ENCODE peak calls at places on chromosome 22, in ten cellular contexts. Z is osteoblast, B is sigmoid colon, N is GM23248, E is adrenal gland, A is uterus, O is PC-3, X is neuronal stem cell, J is OCI-LY7, H is thoracic aorta. F is an unnamed sample. For H3K9me3, the result is how much of the 10 kb centered on the place peaks cover.

GRCh38 chr22:44200855-44201550 is 20.3 kb downstream of the PARVG start:
- DNase-seq in Z (peak), B (peak), N (no peak), E (no peak), A (no peak), O (no peak), X (no peak), J (no peak), H (no peak), F (no peak)

GRCh38 chr22:32796865-32797573 is 4.5 kb upstream of the TIMP3 start:
- DNase-seq in Z (peak), B (peak), N (peak), E (peak), A (peak), O (peak), X (peak), J (peak), H (peak), F (peak)

GRCh38 chr22:44914026-44914721 is 95.6 kb downstream of the PHF21B start:
- DNase-seq in Z (peak), B (peak), N (no peak), E (no peak), A (no peak), O (no peak), X (no peak), J (no peak), H (no peak), F (no peak)

GRCh38 chr22:29994941-29995340 is 85.3 kb upstream of the HORMAD2 start:
- DNase-seq in Z (no peak), B (no peak), N (peak), E (no peak), A (no peak), O (peak), X (no peak), J (no peak), H (no peak), F (no peak)

GRCh38 chr22:39388261-39389011 is 11.1 kb upstream of the TAB1 start:
- DNase-seq in Z (peak), B (peak), N (peak), E (peak), A (peak), O (peak), X (peak), J (no peak), H (peak), F (peak)

GRCh38 chr22:19848298-19849224 is 6.1 kb downstream of the GNB1L start:
- DNase-seq in Z (peak), B (peak), N (peak), E (peak), A (no peak), O (peak), X (no peak), J (no peak), H (no peak), F (no peak)

GRCh38 chr22:20117656-20118571 is 888 bp upstream of the TRMT2A start:
- DNase-seq in Z (peak), B (no peak), N (peak), E (no peak), A (no peak), O (no peak), X (no peak), J (peak), H (no peak), F (no peak)

GRCh38 chr22:17955611-17956379 is 68.6 kb downstream of the MICAL3 start:
- DNase-seq in Z (no peak), B (peak), N (no peak), E (peak), A (no peak), O (no peak), X (no peak), J (no peak), H (no peak), F (no peak)

GRCh38 chr22:43207386-43207785 is 20.5 kb upstream of the TTLL12 start:
- DNase-seq in Z (no peak), B (no peak), N (no peak), E (no peak), A (no peak), O (no peak), X (no peak), J (no peak), H (no peak), F (peak)

GRCh38 chr22:17946691-17947367 is 77.5 kb downstream of the MICAL3 start:
- DNase-seq in Z (peak), B (peak), N (no peak), E (no peak), A (no peak), O (no peak), X (no peak), J (no peak), H (no peak), F (no peak)

GRCh38 chr22:40273319-40273718 is 73.0 kb upstream of the ADSL start:
- DNase-seq in Z (no peak), B (no peak), N (no peak), E (no peak), A (no peak), O (no peak), X (no peak), J (no peak), H (no peak), F (no peak)

GRCh38 chr22:42326786-42327185 is 56.3 kb upstream of the TCF20 start:
- DNase-seq in Z (no peak), B (no peak), N (no peak), E (peak), A (no peak), O (no peak), X (no peak), J (no peak), H (no peak), F (no peak)

GRCh38 chr22:42924436-42924835 is 67.4 kb upstream of the ARFGAP3 start:
- DNase-seq in Z (peak), B (peak), N (no peak), E (no peak), A (no peak), O (no peak), X (no peak), J (no peak), H (no peak), F (no peak)

GRCh38 chr22:39318507-39319283 is 728 bp downstream of the RPL3 start:
- DNase-seq in Z (no peak), B (no peak), N (peak), E (no peak), A (no peak), O (no peak), X (no peak), J (peak), H (no peak), F (no peak)

GRCh38 chr22:46237453-46238158 is 12.5 kb downstream of the CDPF1 start:
- DNase-seq in Z (no peak), B (no peak), N (no peak), E (no peak), A (no peak), O (no peak), X (no peak), J (no peak), H (no peak), F (peak)

GRCh38 chr22:25447689-25448434 is 116.6 kb upstream of the GRK3 start:
- DNase-seq in Z (peak), B (peak), N (peak), E (peak), A (peak), O (peak), X (peak), J (peak), H (peak), F (peak)

GRCh38 chr22:43818981-43819690 is 7.0 kb upstream of the EFCAB6 start:
- DNase-seq in Z (peak), B (no peak), N (no peak), E (no peak), A (no peak), O (no peak), X (no peak), J (no peak), H (no peak), F (peak)

GRCh38 chr22:35572552-35572951 is 31.9 kb downstream of the RASD2 start:
- DNase-seq in Z (no peak), B (no peak), N (no peak), E (no peak), A (no peak), O (no peak), X (no peak), J (no peak), H (no peak), F (no peak)

GRCh38 chr22:45469573-45470383 is 32.9 kb upstream of the FBLN1 start:
- DNase-seq in Z (no peak), B (peak), N (peak), E (no peak), A (no peak), O (peak), X (no peak), J (no peak), H (no peak), F (no peak)

GRCh38 chr22:32326647-32327046 is 31.0 kb upstream of the RFPL3 start:
- DNase-seq in Z (no peak), B (no peak), N (no peak), E (no peak), A (no peak), O (no peak), X (no peak), J (no peak), H (no peak), F (no peak)

GRCh38 chr22:18033204-18033998 is 9.0 kb upstream of the MICAL3 start:
- DNase-seq in Z (peak), B (no peak), N (peak), E (no peak), A (peak), O (peak), X (no peak), J (no peak), H (no peak), F (no peak)

GRCh38 chr22:20514658-20515406 is 7.4 kb downstream of the MED15 start:
- DNase-seq in Z (peak), B (no peak), N (peak), E (peak), A (peak), O (peak), X (no peak), J (no peak), H (no peak), F (no peak)

GRCh38 chr22:42880815-42881214 is 23.7 kb upstream of the ARFGAP3 start:
- DNase-seq in Z (peak), B (no peak), N (no peak), E (no peak), A (no peak), O (no peak), X (no peak), J (no peak), H (no peak), F (no peak)

GRCh38 chr22:17232406-17232805 is 13.2 kb upstream of the ADA2 start:
- DNase-seq in Z (peak), B (no peak), N (no peak), E (no peak), A (no peak), O (no peak), X (no peak), J (no peak), H (no peak), F (no peak)

GRCh38 chr22:36636916-36637315 is 66.6 kb downstream of the CACNG2 start:
- DNase-seq in Z (no peak), B (no peak), N (no peak), E (no peak), A (no peak), O (no peak), X (no peak), J (no peak), H (no peak), F (no peak)

GRCh38 chr22:44080936-44081853 is 57.1 kb downstream of the PARVB start:
- DNase-seq in Z (peak), B (peak), N (peak), E (peak), A (peak), O (peak), X (peak), J (peak), H (peak), F (peak)

GRCh38 chr22:36252754-36253522 is at the start of gene APOL1:
- DNase-seq in Z (no peak), B (peak), N (peak), E (peak), A (peak), O (no peak), X (no peak), J (peak), H (no peak), F (peak)

GRCh38 chr22:42194953-42195352 is 64.3 kb upstream of the CYP2D6 start:
- DNase-seq in Z (no peak), B (no peak), N (no peak), E (no peak), A (no peak), O (peak), X (no peak), J (no peak), H (no peak), F (no peak)

GRCh38 chr22:44622685-44623084 is 79.3 kb upstream of the PRR5 start:
- DNase-seq in Z (peak), B (no peak), N (no peak), E (no peak), A (no peak), O (no peak), X (no peak), J (no peak), H (no peak), F (no peak)

GRCh38 chr22:26597026-26597425 is 7.1 kb upstream of the TPST2 start:
- DNase-seq in Z (no peak), B (no peak), N (no peak), E (no peak), A (no peak), O (no peak), X (no peak), J (no peak), H (no peak), F (no peak)

GRCh38 chr22:36385491-36386350 is 2.0 kb downstream of the MYH9 start:
- DNase-seq in Z (peak), B (peak), N (peak), E (peak), A (peak), O (peak), X (no peak), J (peak), H (peak), F (no peak)

GRCh38 chr22:30202531-30203006 is 44.0 kb downstream of the LIF start:
- DNase-seq in Z (no peak), B (no peak), N (peak), E (no peak), A (peak), O (peak), X (no peak), J (no peak), H (no peak), F (no peak)

GRCh38 chr22:25930710-25931353 is 188.8 kb downstream of the MYO18B start:
- DNase-seq in Z (no peak), B (no peak), N (no peak), E (no peak), A (no peak), O (no peak), X (no peak), J (no peak), H (no peak), F (no peak)

GRCh38 chr22:32335471-32335870 is 22.2 kb upstream of the RFPL3 start:
- DNase-seq in Z (no peak), B (no peak), N (no peak), E (no peak), A (no peak), O (no peak), X (no peak), J (no peak), H (no peak), F (peak)

GRCh38 chr22:36081023-36081431 is 52.4 kb upstream of the RBFOX2 start:
- DNase-seq in Z (peak), B (peak), N (peak), E (peak), A (no peak), O (no peak), X (no peak), J (no peak), H (no peak), F (no peak)

GRCh38 chr22:38303974-38304373 is 13.3 kb downstream of the CSNK1E start:
- DNase-seq in Z (peak), B (no peak), N (peak), E (no peak), A (no peak), O (no peak), X (no peak), J (no peak), H (no peak), F (no peak)
- H3K4me3 ChIP-seq in Z (no peak), B (no peak), N (no peak), E (no peak), A (no peak), O (no peak), X (no peak), J (no peak), H (no peak), F (no peak)

DNA sequence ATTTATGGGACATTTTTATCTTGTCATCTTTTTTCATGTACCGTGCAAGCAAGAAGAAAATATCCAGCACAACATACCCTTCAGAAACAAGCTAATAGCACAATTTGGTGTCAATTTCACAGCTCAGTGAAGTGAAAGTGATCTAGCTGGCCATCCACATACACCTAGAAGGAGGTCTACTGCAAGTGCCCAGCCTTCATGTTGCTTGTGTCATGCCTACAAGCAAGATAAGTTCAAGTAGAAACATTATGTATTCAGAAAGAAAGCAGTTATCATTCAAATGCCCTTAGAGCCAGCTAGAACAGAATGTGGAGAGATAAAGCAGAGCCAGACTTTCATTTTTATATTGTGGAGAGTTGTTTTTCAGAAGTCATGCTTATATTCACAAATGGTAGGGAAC is 325.7 kb upstream of the PITPNB start:
- DNase-seq in Z (no peak), B (no peak), N (no peak), E (no peak), A (no peak), O (no peak), X (no peak), J (no peak), H (no peak), F (no peak)
- H3K27ac ChIP-seq in Z (no peak), B (no peak), N (peak), E (no peak), A (peak), O (no peak), X (no peak), J (no peak), H (no peak), F (peak)

GRCh38 chr22:49574861-49575702 is 252.6 kb downstream of the BRD1 start:
- DNase-seq in Z (peak), B (peak), N (no peak), E (no peak), A (no peak), O (no peak), X (no peak), J (no peak), H (no peak), F (no peak)

GRCh38 chr22:49575703-49576081 is 252.0 kb downstream of the BRD1 start:
- DNase-seq in Z (peak), B (peak), N (no peak), E (no peak), A (no peak), O (no peak), X (no peak), J (no peak), H (no peak), F (no peak)

GRCh38 chr22:49580024-49580423 is 247.6 kb downstream of the BRD1 start:
- DNase-seq in Z (peak), B (no peak), N (no peak), E (no peak), A (no peak), O (no peak), X (no peak), J (no peak), H (no peak), F (no peak)

GRCh38 chr22:49576241-49577141 is 251.2 kb downstream of the BRD1 start:
- DNase-seq in Z (peak), B (peak), N (no peak), E (no peak), A (no peak), O (no peak), X (no peak), J (no peak), H (no peak), F (no peak)

DNA sequence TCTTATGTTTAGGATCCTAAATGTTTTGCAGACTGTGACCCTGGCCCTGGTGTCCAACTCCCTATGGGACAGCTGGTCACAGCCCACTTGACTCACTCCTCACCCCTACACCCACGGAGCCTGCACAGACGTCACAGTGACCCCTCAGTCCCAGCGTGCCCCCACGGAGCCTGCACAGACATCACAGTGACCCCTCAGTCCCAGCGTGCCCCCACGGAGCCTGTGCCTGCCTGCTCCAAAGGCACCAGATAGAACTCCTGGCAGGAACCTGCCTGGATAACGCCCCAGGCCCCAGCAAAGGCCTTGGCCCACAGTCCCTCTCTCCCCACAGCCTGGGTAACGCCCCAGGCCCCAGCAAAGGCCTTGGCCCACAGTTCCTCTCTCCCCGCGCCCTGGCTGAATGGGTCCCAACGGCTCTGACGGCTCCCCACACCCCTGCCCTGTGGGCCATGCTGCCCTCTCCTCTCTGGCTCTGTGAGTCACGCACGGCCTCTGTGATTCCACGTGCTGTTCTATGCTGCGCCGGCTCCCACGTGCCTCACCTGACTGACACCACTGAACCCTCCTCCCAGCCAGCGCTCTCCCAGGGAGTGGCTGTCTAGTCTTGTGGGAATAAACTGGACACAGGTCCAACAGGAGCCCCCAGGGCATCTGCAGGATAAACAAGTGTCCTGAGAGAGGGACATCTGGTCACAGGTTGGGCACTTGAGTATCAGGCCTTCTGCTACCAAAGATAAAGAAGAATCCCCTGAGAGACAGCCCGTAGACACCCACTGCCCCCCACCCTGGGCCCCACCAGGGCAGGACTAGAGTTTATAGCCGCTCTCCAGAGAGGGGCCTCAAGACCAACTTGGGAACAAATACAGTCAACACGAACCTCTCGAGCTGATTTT is 250.3 kb downstream of the BRD1 start:
- DNase-seq in Z (peak), B (peak), N (no peak), E (no peak), A (no peak), O (no peak), X (no peak), J (no peak), H (no peak), F (peak)
- H3K9me3 ChIP-seq in Z (under half), B (under half), N (under half), E (under half), A (under half), O (under half), X (under half), J (under half), H (under half), F (under half)

GRCh38 chr22:37747715-37748100 is 50.9 kb downstream of the TRIOBP start:
- DNase-seq in Z (no peak), B (no peak), N (peak), E (no peak), A (no peak), O (no peak), X (no peak), J (no peak), H (no peak), F (peak)
- H3K4me3 ChIP-seq in Z (peak), B (peak), N (peak), E (no peak), A (peak), O (peak), X (peak), J (no peak), H (peak), F (peak)

DNA sequence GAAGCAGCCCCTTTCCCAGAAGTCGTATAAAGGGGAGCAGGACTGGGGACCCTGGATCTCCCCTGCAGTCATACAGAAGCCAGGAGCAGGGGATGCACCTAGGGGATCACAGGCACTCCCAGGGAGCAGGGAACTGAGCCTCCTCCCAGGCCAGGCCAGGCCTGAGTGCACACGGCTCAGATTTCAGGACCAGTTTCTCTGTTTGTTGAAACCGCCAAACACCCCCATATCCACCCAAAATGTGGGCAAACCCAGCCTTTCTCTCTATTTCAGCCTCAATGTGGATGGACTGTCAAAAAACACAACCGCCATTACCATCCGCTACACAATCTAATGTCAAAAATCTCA is 17.5 kb downstream of the MN1 start:
- DNase-seq in Z (no peak), B (no peak), N (peak), E (no peak), A (no peak), O (no peak), X (no peak), J (no peak), H (no peak), F (no peak)
- H3K27ac ChIP-seq in Z (no peak), B (peak), N (peak), E (no peak), A (no peak), O (no peak), X (peak), J (no peak), H (peak), F (no peak)

GRCh38 chr22:47245786-47246185 is 483.3 kb downstream of the TBC1D22A start:
- DNase-seq in Z (no peak), B (no peak), N (no peak), E (no peak), A (no peak), O (no peak), X (no peak), J (no peak), H (no peak), F (no peak)
- H3K9me3 ChIP-seq in Z (under half), B (under half), N (under half), E (under half), A (under half), O (under half), X (under half), J (under half), H (under half), F (under half)

F was measured in heart left ventricle.